ENCODE peak calls at places on chromosomes 16 and 17, in four cellular contexts. O is smooth muscle cell of the brain vasculature, X is T-helper 1 cell, I is H54. S is an unnamed sample.
A peak's percentile ranks its signal among the peaks of the same experiment; 100 is the strongest.

GRCh38 chr16:86680137-86680536 is 101.8 kb downstream of the FOXL1 start:
- DNase-seq in O (no peak), I (peak; percentile 53), X (no peak), S (no peak)

GRCh38 chr16:70460737-70461261 is 6.4 kb downstream of the FCSK start:
- DNase-seq in I (no peak), O (no peak), X (no peak), S (no peak)

GRCh38 chr16:89115216-89115949 is 21.7 kb downstream of the ACSF3 start:
- DNase-seq in I (no peak), O (no peak), X (peak; percentile 97), S (no peak)

GRCh38 chr17:80997471-80998387 is 6.1 kb downstream of the CHMP6 start:
- DNase-seq in O (no peak), X (no peak), I (peak; percentile 98), S (no peak)

GRCh38 chr17:13030459-13031305 is 12.9 kb upstream of the ELAC2 start:
- DNase-seq in X (peak; percentile 44), O (no peak), I (peak; percentile 35), S (no peak)

GRCh38 chr17:1762906-1763829 is 1.3 kb downstream of the SERPINF1 start:
- DNase-seq in O (peak; percentile 77), X (no peak), I (no peak), S (no peak)

GRCh38 chr17:61201211-61201610 is 198.4 kb upstream of the TBX2 start:
- DNase-seq in O (no peak), I (peak; percentile 49), X (no peak), S (peak; percentile 60)

GRCh38 chr17:67046398-67046797 is 2.0 kb downstream of the CACNG1 start:
- DNase-seq in X (no peak), I (no peak), O (no peak), S (no peak)

GRCh38 chr17:32491371-32492280 is 4.8 kb downstream of the CDK5R1 start:
- DNase-seq in O (no peak), X (no peak), I (no peak), S (no peak)

GRCh38 chr16:30349695-30350094 is 5.4 kb downstream of the CD2BP2 start:
- DNase-seq in I (no peak), O (no peak), X (no peak), S (no peak)

GRCh38 chr17:31393749-31394146 is 2.3 kb downstream of the RAB11FIP4 start:
- DNase-seq in X (no peak), I (no peak), O (no peak), S (no peak)

GRCh38 chr16:17364319-17365210 is 106.2 kb downstream of the XYLT1 start:
- DNase-seq in O (peak; percentile 32), I (no peak), X (peak; percentile 78), S (no peak)

GRCh38 chr16:424033-424622 is 1.3 kb upstream of the RAB11FIP3 start:
- DNase-seq in O (peak; percentile 36), I (peak; percentile 92), X (no peak), S (peak; percentile 79)

GRCh38 chr17:75828741-75829140 is 15.5 kb downstream of the UNC13D start:
- DNase-seq in O (no peak), X (no peak), I (no peak), S (no peak)

GRCh38 chr17:64449545-64449944 is 630 bp downstream of the MILR1 start:
- DNase-seq in O (no peak), X (no peak), I (no peak), S (no peak)

GRCh38 chr17:74220966-74221814 is 7.8 kb downstream of the TTYH2 start:
- DNase-seq in I (no peak), X (no peak), O (no peak), S (no peak)

GRCh38 chr16:87297918-87298631 is 19.1 kb downstream of the C16orf95 start:
- DNase-seq in X (no peak), O (no peak), I (no peak), S (no peak)

GRCh38 chr16:80369138-80369537 is 171.7 kb upstream of the DYNLRB2 start:
- DNase-seq in X (no peak), O (no peak), I (no peak), S (no peak)

GRCh38 chr16:87391324-87391949 is 699 bp upstream of the MAP1LC3B start:
- DNase-seq in X (no peak), O (no peak), I (no peak), S (no peak)